ENCODE peak calls at places on chromosomes 1 and 21, in nine cellular contexts. H is astrocyte, E is left lung, L is esophagus squamous epithelium, M is endodermal cell, D is SJSA1, Y is colonic mucosa, G is breast epithelium, O is kidney epithelial cell. S is an unnamed sample. For H3K36me3, the result is how much of the 10 kb centered on the place peaks cover.

GRCh38 chr21:45296638-45297037 is 8.9 kb upstream of the POFUT2 start:
- DNase-seq in H (no peak), E (no peak), L (no peak), M (no peak), D (no peak), Y (no peak), G (no peak), O (no peak), S (no peak)

GRCh38 chr1:204962742-204963632 is 80.0 kb upstream of the CNTN2 start:
- DNase-seq in H (no peak), E (no peak), L (no peak), M (no peak), D (no peak), Y (no peak), G (no peak), O (no peak), S (no peak)

GRCh38 chr21:42255038-42255601 is 36.2 kb downstream of the ABCG1 start:
- DNase-seq in H (no peak), E (peak), L (no peak), M (no peak), D (no peak), Y (no peak), G (no peak), O (no peak), S (no peak)

GRCh38 chr1:18484276-18484675 is 3.5 kb downstream of the KLHDC7A start:
- DNase-seq in H (no peak), E (no peak), L (no peak), M (peak), D (no peak), Y (no peak), G (no peak), O (no peak), S (no peak)

GRCh38 chr1:185376840-185377635 is 60.0 kb upstream of the IVNS1ABP start:
- DNase-seq in H (peak), E (no peak), L (no peak), M (no peak), D (no peak), Y (no peak), G (no peak), O (no peak), S (no peak)

GRCh38 chr1:148354909-148355308 is 128.2 kb downstream of the PPIAL4G start:
- DNase-seq in H (no peak), E (no peak), L (no peak), M (no peak), D (no peak), Y (no peak), G (no peak), O (no peak), S (no peak)

GRCh38 chr1:156666862-156667609 is 10.2 kb downstream of the NES start:
- DNase-seq in H (no peak), E (peak), L (no peak), M (peak), D (no peak), Y (no peak), G (no peak), O (no peak), S (no peak)

GRCh38 chr1:156709031-156709430 is 3.6 kb upstream of the CRABP2 start:
- DNase-seq in H (no peak), E (no peak), L (no peak), M (no peak), D (no peak), Y (no peak), G (no peak), O (no peak), S (no peak)

GRCh38 chr1:208449951-208450350 is 205.8 kb upstream of the PLXNA2 start:
- DNase-seq in H (no peak), E (no peak), L (no peak), M (no peak), D (no peak), Y (no peak), G (no peak), O (no peak), S (no peak)

GRCh38 chr1:109929588-109930251 is 19.1 kb downstream of the CSF1 start:
- DNase-seq in H (no peak), E (no peak), L (no peak), M (peak), D (no peak), Y (no peak), G (no peak), O (no peak), S (no peak)

GRCh38 chr21:46388206-46388880 is 64.4 kb downstream of the PCNT start:
- DNase-seq in H (no peak), E (peak), L (no peak), M (no peak), D (no peak), Y (no peak), G (no peak), O (no peak), S (no peak)

GRCh38 chr1:19310720-19311502 is 1.0 kb downstream of the AKR7A2 start:
- DNase-seq in H (no peak), E (no peak), L (no peak), M (no peak), D (no peak), Y (peak), G (no peak), O (no peak), S (no peak)

GRCh38 chr1:15676010-15676409 is 8.1 kb upstream of the PLEKHM2 start:
- DNase-seq in H (no peak), E (no peak), L (no peak), M (no peak), D (no peak), Y (no peak), G (no peak), O (no peak), S (no peak)

GRCh38 chr1:233079586-233079985 is 129.2 kb downstream of the NTPCR start:
- DNase-seq in H (no peak), E (no peak), L (no peak), M (no peak), D (no peak), Y (no peak), G (no peak), O (no peak), S (no peak)

GRCh38 chr21:44579056-44579832 is 1.2 kb downstream of the KRTAP10-5 start:
- DNase-seq in H (no peak), E (no peak), L (no peak), M (peak), D (no peak), Y (no peak), G (no peak), O (no peak), S (no peak)

GRCh38 chr1:191405417-191405816 is 752.8 kb upstream of the RGS18 start:
- DNase-seq in H (no peak), E (no peak), L (no peak), M (no peak), D (no peak), Y (no peak), G (no peak), O (no peak), S (no peak)

GRCh38 chr1:114651893-114652292 is 18.0 kb downstream of the DENND2C start:
- DNase-seq in H (no peak), E (no peak), L (no peak), M (no peak), D (no peak), Y (no peak), G (no peak), O (no peak), S (no peak)

GRCh38 chr21:38349111-38349746 is 92.4 kb downstream of the KCNJ15 start:
- DNase-seq in H (peak), E (no peak), L (no peak), M (peak), D (no peak), Y (no peak), G (no peak), O (peak), S (no peak)

GRCh38 chr1:66968574-66968973 is 43.8 kb downstream of the MIER1 start:
- DNase-seq in H (no peak), E (no peak), L (no peak), M (no peak), D (no peak), Y (no peak), G (no peak), O (no peak), S (no peak)

DNA sequence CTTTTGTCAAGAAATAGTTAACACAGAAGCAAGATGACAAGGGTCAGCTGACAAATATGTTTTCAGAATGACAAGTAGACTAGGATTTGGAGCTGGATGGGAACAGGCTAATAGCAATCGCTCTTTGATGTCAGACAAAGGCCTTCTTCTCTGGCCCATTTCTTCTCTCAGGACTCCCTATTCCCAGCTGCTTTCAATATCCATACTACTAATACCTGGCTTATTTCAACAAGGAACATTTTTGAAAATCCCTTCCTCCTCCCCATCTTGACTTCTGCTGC is 68.2 kb downstream of the MACF1 start:
- DNase-seq in H (no peak), E (no peak), L (no peak), M (no peak), D (no peak), Y (no peak), G (no peak), O (no peak), S (no peak)
- H3K4me3 ChIP-seq in H (no peak), E (no peak), L (no peak), M (no peak), D (no peak), Y (no peak), G (no peak), O (no peak), S (no peak)

GRCh38 chr1:1543706-1544099 is 3.3 kb upstream of the TMEM240 start:
- DNase-seq in H (no peak), E (no peak), L (no peak), M (no peak), D (no peak), Y (no peak), G (peak), O (no peak), S (no peak)
- H3K36me3 ChIP-seq in H (under half), E (half or more), L (under half), M (under half), D (half or more), Y (under half), G (under half), O (under half), S (under half)

GRCh38 chr1:151061012-151061401 is 810 bp downstream of the MLLT11 start:
- DNase-seq in H (peak), E (no peak), L (no peak), M (peak), D (no peak), Y (no peak), G (no peak), O (no peak), S (no peak)

GRCh38 chr1:151062738-151063371 is 2.7 kb downstream of the MLLT11 start:
- DNase-seq in H (peak), E (no peak), L (no peak), M (no peak), D (peak), Y (no peak), G (no peak), O (peak), S (no peak)

GRCh38 chr1:151060241-151061011 is at the start of gene MLLT11:
- DNase-seq in H (peak), E (no peak), L (no peak), M (peak), D (peak), Y (peak), G (no peak), O (no peak), S (no peak)

GRCh38 chr1:151059342-151060240 is at the start of gene CDC42SE1:
- DNase-seq in H (peak), E (peak), L (no peak), M (peak), D (peak), Y (peak), G (peak), O (no peak), S (no peak)

GRCh38 chr1:151061704-151062103 is 1.5 kb downstream of the MLLT11 start:
- DNase-seq in H (no peak), E (no peak), L (no peak), M (no peak), D (no peak), Y (no peak), G (no peak), O (no peak), S (no peak)
- H3K4me3 ChIP-seq in H (peak), E (no peak), L (no peak), M (peak), D (no peak), Y (no peak), G (no peak), O (peak), S (no peak)

GRCh38 chr1:46645815-46646214 is 22.3 kb downstream of the ATPAF1 start:
- DNase-seq in H (no peak), E (no peak), L (no peak), M (no peak), D (no peak), Y (no peak), G (no peak), O (no peak), S (no peak)
- H3K36me3 ChIP-seq in H (under half), E (half or more), L (under half), M (half or more), D (under half), Y (under half), G (under half), O (under half), S (under half)

DNA sequence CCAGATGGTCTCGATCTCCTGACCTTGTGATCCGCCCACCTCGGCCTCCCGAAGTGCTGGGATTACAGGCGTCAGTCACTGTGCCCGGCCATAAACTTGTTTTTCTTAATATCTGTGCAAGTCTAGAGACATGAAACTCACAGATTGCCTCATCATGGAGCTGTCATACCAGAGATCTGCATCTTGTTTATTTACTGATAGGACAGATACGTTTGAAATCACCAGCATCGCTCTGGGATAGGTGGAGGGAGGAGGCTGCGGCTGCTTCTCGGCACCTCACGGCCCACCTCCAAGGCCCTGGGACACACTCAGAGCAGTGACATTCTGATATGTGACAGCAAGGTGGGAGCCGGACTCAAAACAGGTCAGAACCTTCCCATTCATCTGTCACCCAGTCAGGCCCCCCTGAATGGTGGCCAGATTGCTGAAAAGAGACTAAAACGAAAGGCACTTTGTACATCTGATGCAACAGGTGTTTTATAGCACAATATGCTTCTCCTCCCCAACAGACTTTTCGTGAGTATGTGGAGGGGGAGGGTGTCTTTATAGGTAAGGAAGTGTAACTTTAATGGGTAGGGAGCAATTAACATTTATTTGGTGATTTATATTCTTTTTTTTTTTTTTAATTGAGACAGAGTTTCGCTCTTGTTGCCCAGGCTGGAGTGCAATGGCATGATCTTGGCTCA is 18.1 kb upstream of the LSM10 start:
- DNase-seq in H (no peak), E (no peak), L (no peak), M (no peak), D (no peak), Y (no peak), G (no peak), O (no peak), S (no peak)
- H3K4me3 ChIP-seq in H (no peak), E (no peak), L (no peak), M (no peak), D (no peak), Y (no peak), G (no peak), O (no peak), S (no peak)

GRCh38 chr21:28961927-28962326 is 30.8 kb downstream of the LTN1 start:
- DNase-seq in H (no peak), E (no peak), L (no peak), M (no peak), D (no peak), Y (no peak), G (no peak), O (no peak), S (no peak)
- H3K36me3 ChIP-seq in H (under half), E (half or more), L (under half), M (half or more), D (half or more), Y (under half), G (under half), O (under half), S (under half)

GRCh38 chr1:31984419-31985347 is 29.0 kb upstream of the KHDRBS1 start:
- DNase-seq in H (peak), E (no peak), L (no peak), M (no peak), D (no peak), Y (no peak), G (no peak), O (no peak), S (peak)
- H3K4me3 ChIP-seq in H (no peak), E (no peak), L (no peak), M (no peak), D (no peak), Y (no peak), G (no peak), O (no peak), S (no peak)

S was measured in keratinocyte.